ENCODE peak calls at places on chromosomes 5 and 9, in four cellular contexts. K, L, O and Q are unnamed samples.

GRCh38 chr5:164672931-164673694 is 1167.7 kb downstream of the MAT2B start:
- DNase-seq in K (no peak), L (no peak), O (peak; percentile 51), Q (no peak)

GRCh38 chr9:125172351-125172750 is 17.3 kb downstream of the PPP6C start:
- DNase-seq in K (no peak), L (no peak), O (no peak), Q (no peak)

GRCh38 chr9:14153310-14153720 is 160.6 kb downstream of the NFIB start:
- DNase-seq in K (no peak), L (no peak), O (no peak), Q (no peak)

GRCh38 chr5:115490601-115491000 is 54.0 kb downstream of the FEM1C start:
- DNase-seq in K (no peak), L (no peak), O (no peak), Q (no peak)

GRCh38 chr9:83336696-83337095 is 201.5 kb downstream of the FRMD3 start:
- DNase-seq in K (no peak), L (peak; percentile 13), O (no peak), Q (peak; percentile 11)

GRCh38 chr9:135228345-135228982 is 141.0 kb downstream of the OLFM1 start:
- DNase-seq in K (no peak), L (no peak), O (peak; percentile 61), Q (no peak)

GRCh38 chr5:159764283-159764927 is 151.9 kb upstream of the ADRA1B start:
- DNase-seq in K (no peak), L (no peak), O (peak; percentile 88), Q (peak; percentile 91)

GRCh38 chr5:133336969-133337410 is 275.4 kb downstream of the FSTL4 start:
- DNase-seq in K (no peak), L (no peak), O (no peak), Q (no peak)

GRCh38 chr9:85515021-85515420 is 226.7 kb downstream of the AGTPBP1 start:
- DNase-seq in K (no peak), L (no peak), O (no peak), Q (no peak)

GRCh38 chr5:77620404-77620803 is 18.1 kb downstream of the OTP start:
- DNase-seq in K (peak; percentile 2), L (peak; percentile 14), O (no peak), Q (no peak)

GRCh38 chr5:124605516-124605915 is 140.9 kb downstream of the ZNF608 start:
- DNase-seq in K (no peak), L (peak; percentile 90), O (no peak), Q (peak; percentile 34)

DNA sequence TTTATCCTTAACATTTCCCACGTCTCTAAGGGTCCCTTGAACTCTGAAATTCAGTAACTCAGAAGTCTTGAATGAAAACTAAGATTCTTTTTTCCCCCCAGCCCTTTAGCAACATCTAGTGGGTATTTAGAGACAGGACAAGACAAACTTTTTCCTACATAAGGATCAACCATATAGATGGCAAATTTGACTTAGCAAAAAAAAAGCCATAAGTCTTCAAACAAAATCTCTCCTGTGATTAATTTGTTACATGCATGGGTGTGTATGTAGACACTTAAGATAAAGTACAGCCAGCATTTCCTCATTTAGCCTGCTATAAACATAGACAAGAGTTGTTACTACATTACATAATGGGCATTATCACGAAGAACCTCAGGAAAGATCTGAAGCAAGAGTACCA is 29.1 kb upstream of the ANKRD31 start:
- DNase-seq in K (peak; percentile 2), L (peak; percentile 40), O (peak; percentile 69), Q (peak; percentile 28)
- TF ChIP-seq CTCF in K (peak; percentile 67), L (peak; percentile 68), O (peak; percentile 55), Q (peak; percentile 37)

GRCh38 chr5:3606121-3606831 is 10.6 kb downstream of the IRX1 start:
- DNase-seq in K (no peak), L (no peak), O (no peak), Q (no peak)
- H3K4me2 ChIP-seq in K (no peak overlapping the region), L (no peak overlapping the region), O (no peak overlapping the region), Q (no peak overlapping the region)

GRCh38 chr9:88280816-88281382 is 107.3 kb upstream of the SPIN1 start:
- DNase-seq in K (no peak), L (no peak), O (peak; percentile 78), Q (peak; percentile 80)
- TF ChIP-seq CTCF in K (no peak), L (no peak), O (peak; percentile 42), Q (peak; percentile 29)

DNA sequence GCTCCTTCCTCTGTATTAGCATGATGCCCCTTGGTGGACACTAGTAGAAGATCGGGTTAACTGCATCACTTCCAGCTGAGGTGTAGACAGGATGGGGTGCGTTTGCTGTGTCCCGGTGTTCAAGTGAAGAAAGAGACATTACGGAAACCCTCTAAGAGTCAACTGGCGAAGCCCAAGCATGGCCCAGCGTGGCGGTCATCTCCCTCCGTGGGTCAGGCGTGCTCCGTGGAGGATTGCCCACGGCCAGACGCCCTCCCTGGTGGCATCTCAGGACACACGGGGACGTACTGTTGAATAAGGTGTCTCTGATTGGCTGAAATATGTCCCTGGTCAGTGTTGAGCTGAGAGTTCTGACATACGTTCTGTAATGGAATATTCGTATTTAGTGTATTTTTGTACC is 119.5 kb upstream of the CACNA1B start:
- DNase-seq in K (no peak), L (no peak), O (no peak), Q (no peak)
- H3K4me2 ChIP-seq in K (no peak overlapping the region), L (no peak overlapping the region), O (peak overlapping the region; percentile 72), Q (peak overlapping the region; percentile 70)

GRCh38 chr5:8864053-8864452 is 681.8 kb downstream of the SEMA5A start:
- DNase-seq in K (peak; percentile 47), L (no peak), O (no peak), Q (no peak)
- TF ChIP-seq CTCF in K (peak; percentile 71), L (no peak), O (peak; percentile 59), Q (peak; percentile 21)